ENCODE peak calls at places on chromosomes 7 and 10, in four cellular contexts. X, A, I and Q are unnamed samples.

GRCh38 chr10:18479502-18479901 is 171.9 kb downstream of the NSUN6 start:
- DNase-seq in X (no peak), A (no peak), I (no peak), Q (no peak)

GRCh38 chr7:69166979-69167516 is 431.2 kb upstream of the AUTS2 start:
- DNase-seq in X (no peak), A (no peak), I (peak; percentile 1), Q (no peak)

GRCh38 chr7:55476852-55477780 is 95.2 kb downstream of the VOPP1 start:
- DNase-seq in X (no peak), A (no peak), I (no peak), Q (no peak)

GRCh38 chr7:19984231-19984632 is 210.8 kb upstream of the TMEM196 start:
- DNase-seq in X (no peak), A (no peak), I (peak; percentile 51), Q (no peak)

GRCh38 chr10:64379898-64380297 is 858.7 kb downstream of the REEP3 start:
- DNase-seq in X (no peak), A (no peak), I (peak; percentile 21), Q (no peak)

GRCh38 chr7:151168022-151168786 is 710 bp upstream of the GBX1 start:
- DNase-seq in X (no peak), A (peak; percentile 70), I (peak; percentile 82), Q (no peak)

GRCh38 chr7:107581387-107582013 is 1.5 kb downstream of the BCAP29 start:
- DNase-seq in X (no peak), A (no peak), I (no peak), Q (no peak)

GRCh38 chr7:142863891-142864685 is 9.2 kb downstream of the EPHB6 start:
- DNase-seq in X (no peak), A (no peak), I (no peak), Q (no peak)

GRCh38 chr10:44464503-44464902 is 79.6 kb upstream of the CXCL12 start:
- DNase-seq in X (no peak), A (no peak), I (no peak), Q (no peak)

GRCh38 chr10:119103687-119104652 is at the start of gene DENND10:
- DNase-seq in X (peak; percentile 81), A (peak; percentile 91), I (peak; percentile 85), Q (peak; percentile 52)

GRCh38 chr7:126635545-126635944 is 617.2 kb downstream of the GRM8 start:
- DNase-seq in X (no peak), A (no peak), I (peak; percentile 66), Q (no peak)

GRCh38 chr7:151690597-151690996 is 170.9 kb upstream of the RHEB start:
- DNase-seq in X (no peak), A (no peak), I (no peak), Q (no peak)

GRCh38 chr10:124728071-124728829 is 15.9 kb downstream of the FAM53B start:
- DNase-seq in X (no peak), A (no peak), I (no peak), Q (no peak)

GRCh38 chr7:29345590-29345989 is 151.0 kb downstream of the CHN2 start:
- DNase-seq in X (no peak), A (peak; percentile 63), I (peak; percentile 75), Q (no peak)

GRCh38 chr10:34649385-34649784 is 165.7 kb downstream of the PARD3 start:
- DNase-seq in X (no peak), A (no peak), I (no peak), Q (no peak)

GRCh38 chr10:30425336-30426075 is 8.5 kb upstream of the MAP3K8 start:
- DNase-seq in X (no peak), A (no peak), I (no peak), Q (no peak)

GRCh38 chr10:30422296-30422695 is 11.7 kb upstream of the MAP3K8 start:
- DNase-seq in X (no peak), A (no peak), I (no peak), Q (no peak)

GRCh38 chr10:30420774-30421173 is 13.2 kb upstream of the MAP3K8 start:
- DNase-seq in X (no peak), A (no peak), I (no peak), Q (no peak)

GRCh38 chr10:30420266-30420665 is 13.7 kb upstream of the MAP3K8 start:
- DNase-seq in X (no peak), A (no peak), I (no peak), Q (no peak)

GRCh38 chr10:30422981-30423654 is 10.9 kb upstream of the MAP3K8 start:
- DNase-seq in X (peak; percentile 59), A (no peak), I (peak; percentile 89), Q (no peak)
- H3K4me1 ChIP-seq in X (peaks cover 32% of the 10 kb centered on the region), A (peaks cover 6% of the 10 kb centered on the region), I (peaks cover 34% of the 10 kb centered on the region), Q (peaks cover 7% of the 10 kb centered on the region)

GRCh38 chr10:107013258-107014001 is 151.1 kb downstream of the SORCS1 start:
- DNase-seq in X (no peak), A (no peak), I (no peak), Q (no peak)

GRCh38 chr10:107011992-107012391 is 152.5 kb downstream of the SORCS1 start:
- DNase-seq in X (no peak), A (no peak), I (no peak), Q (no peak)

DNA sequence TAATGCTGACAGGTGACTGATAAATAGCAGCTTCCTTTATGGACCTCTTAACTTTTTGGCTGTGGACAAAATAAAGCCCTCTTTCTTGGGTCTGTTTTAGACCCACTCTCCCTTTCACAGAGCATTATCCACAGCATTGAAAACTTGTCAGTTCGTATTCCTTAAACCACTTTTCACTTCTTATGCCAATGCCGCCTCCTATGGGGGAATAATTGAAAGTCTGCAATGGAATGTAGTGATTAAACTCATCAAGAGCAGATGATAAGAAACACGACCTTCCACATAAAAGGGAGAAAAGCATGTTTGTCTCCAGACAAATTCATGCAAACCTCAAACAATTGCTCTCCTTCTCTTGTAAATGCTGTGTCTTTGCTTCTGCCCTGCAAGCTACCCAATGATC is 153.4 kb downstream of the SORCS1 start:
- DNase-seq in X (no peak), A (no peak), I (peak; percentile 63), Q (no peak)
- TF ChIP-seq CTCF in X (no peak), A (no peak), I (peak; percentile 54), Q (no peak)

DNA sequence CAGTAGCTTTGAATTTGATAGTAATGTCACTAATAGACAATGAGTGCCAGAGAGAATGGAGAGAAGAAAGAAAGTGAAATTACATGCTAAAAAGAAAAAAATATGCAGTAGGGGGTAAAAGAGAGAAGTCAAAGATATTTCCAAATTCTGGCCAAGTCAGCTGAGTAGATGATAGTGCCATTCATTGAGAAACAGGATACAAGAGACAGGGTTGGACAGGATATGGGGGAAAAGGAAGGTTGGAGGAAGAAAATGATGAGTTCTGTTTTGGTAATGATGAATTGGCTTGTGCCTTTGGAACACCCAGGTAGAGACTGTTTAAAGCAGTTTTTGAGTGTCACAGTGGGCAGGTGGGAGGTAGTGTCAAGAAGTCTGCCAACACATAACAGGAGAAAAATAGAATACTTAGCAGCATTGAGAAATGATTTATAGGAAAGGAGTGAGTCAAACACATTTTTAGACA is 78.3 kb downstream of the LRRC17 start:
- DNase-seq in X (no peak), A (no peak), I (no peak), Q (no peak)
- H3K4me1 ChIP-seq in X (peaks cover 25% of the 10 kb centered on the region), A (no peaks in the 10 kb centered on the region), I (no peaks in the 10 kb centered on the region), Q (no peaks in the 10 kb centered on the region)

GRCh38 chr7:133367561-133367960 is 114.7 kb downstream of the EXOC4 start:
- DNase-seq in X (no peak), A (no peak), I (no peak), Q (no peak)

GRCh38 chr7:133365892-133366291 is 113.0 kb downstream of the EXOC4 start:
- DNase-seq in X (no peak), A (no peak), I (no peak), Q (no peak)

GRCh38 chr7:133369130-133369529 is 116.3 kb downstream of the EXOC4 start:
- DNase-seq in X (no peak), A (no peak), I (no peak), Q (no peak)

GRCh38 chr7:133361806-133362205 is 108.9 kb downstream of the EXOC4 start:
- DNase-seq in X (no peak), A (no peak), I (no peak), Q (no peak)

DNA sequence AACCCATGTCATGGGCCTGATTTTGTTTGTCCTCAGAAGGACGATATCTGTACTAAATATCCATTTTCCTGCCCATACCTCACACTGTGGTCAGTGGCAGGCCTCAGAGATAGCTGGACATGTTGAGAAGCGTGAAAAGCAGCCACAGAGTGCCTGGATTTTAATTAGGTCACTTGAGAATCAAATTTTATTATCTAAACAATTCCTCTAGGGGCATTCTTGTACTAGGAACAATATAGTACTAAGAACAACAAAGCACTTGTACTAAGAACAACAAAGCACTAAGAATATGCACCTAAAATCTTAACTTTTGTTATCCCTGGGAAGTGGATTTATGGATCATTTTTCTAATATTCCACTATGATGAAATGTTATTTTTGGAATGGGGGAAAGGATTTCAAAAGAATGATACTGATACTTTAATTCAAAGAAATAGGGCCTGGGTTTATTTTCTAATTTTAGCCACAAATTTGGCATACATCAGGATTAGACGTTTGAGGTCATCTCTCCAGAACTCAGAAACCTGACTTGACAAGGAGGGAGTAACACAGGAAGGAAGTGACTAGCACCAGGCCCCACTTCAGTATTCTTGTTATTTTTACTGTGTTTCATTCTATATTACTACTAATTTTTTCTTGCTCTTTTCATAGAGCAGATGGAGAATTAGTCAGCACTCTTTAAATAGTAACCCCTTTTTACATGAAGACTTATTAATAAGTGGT is 112.2 kb downstream of the EXOC4 start:
- DNase-seq in X (no peak), A (no peak), I (no peak), Q (no peak)
- TF ChIP-seq CTCF in X (no peak), A (no peak), I (no peak), Q (no peak)

GRCh38 chr7:80588591-80588990 is 49.9 kb upstream of the CD36 start:
- DNase-seq in X (no peak), A (no peak), I (no peak), Q (no peak)

GRCh38 chr7:80593869-80594587 is 44.4 kb upstream of the CD36 start:
- DNase-seq in X (no peak), A (no peak), I (no peak), Q (no peak)

GRCh38 chr7:80591654-80592053 is 46.8 kb upstream of the CD36 start:
- DNase-seq in X (no peak), A (no peak), I (no peak), Q (no peak)

GRCh38 chr7:80587538-80587937 is 50.9 kb upstream of the CD36 start:
- DNase-seq in X (no peak), A (no peak), I (no peak), Q (no peak)

DNA sequence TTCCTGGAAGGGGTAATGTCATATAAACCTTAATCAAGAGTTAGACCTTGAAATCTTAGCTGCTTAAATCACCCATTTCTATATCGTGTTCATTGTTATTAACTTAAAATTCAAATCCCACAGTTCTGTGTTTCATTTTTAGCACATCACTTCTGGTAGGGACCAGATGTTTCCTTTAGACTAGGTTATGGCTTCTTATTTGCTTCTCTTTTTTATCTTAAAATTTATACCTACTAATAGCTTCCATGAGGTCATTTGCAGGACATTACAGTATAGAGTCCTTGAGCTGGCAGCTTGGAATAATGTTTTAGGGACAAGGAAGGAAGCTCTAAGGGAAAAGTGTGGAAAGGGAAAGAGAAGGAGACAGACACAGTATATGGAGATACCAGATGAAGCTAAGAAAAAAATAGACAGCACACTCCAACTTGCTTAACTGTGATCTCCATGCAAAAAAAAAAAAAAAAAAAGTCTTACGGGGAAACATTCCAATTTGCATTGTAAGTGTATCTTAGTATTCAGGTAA is 48.8 kb upstream of the CD36 start:
- DNase-seq in X (no peak), A (no peak), I (no peak), Q (no peak)
- H3K4me1 ChIP-seq in X (peaks cover 6% of the 10 kb centered on the region), A (peaks cover 3% of the 10 kb centered on the region), I (no peaks in the 10 kb centered on the region), Q (no peaks in the 10 kb centered on the region)

GRCh38 chr7:105580022-105580740 is 1.1 kb downstream of the EFCAB10 start:
- DNase-seq in X (no peak), A (no peak), I (peak; percentile 48), Q (no peak)
- TF ChIP-seq CTCF in X (no peak), A (no peak), I (peak; percentile 60), Q (no peak)